ENCODE peak calls at places on chromosomes 5 and 9, in nine cellular contexts. R, C, X, S, D, O, V, N and M are unnamed samples.

GRCh38 chr9:70525553-70525952 is 111.1 kb upstream of the KLF9 start:
- DNase-seq in R (no peak), D (no peak), C (no peak), O (no peak), N (no peak), S (peak; percentile 12), X (no peak), V (no peak), M (no peak)

GRCh38 chr5:144126707-144127106 is 43.8 kb downstream of the YIPF5 start:
- DNase-seq in C (no peak), R (no peak), S (no peak), N (no peak), O (no peak), D (no peak), X (no peak), V (no peak), M (no peak)

GRCh38 chr5:137751869-137752491 is 2.2 kb downstream of the HNRNPA0 start:
- DNase-seq in D (no peak), O (no peak), R (no peak), X (peak; percentile 61), C (no peak), S (peak; percentile 35), V (peak; percentile 40), N (no peak), M (no peak)

GRCh38 chr5:112642885-112643284 is 94.8 kb upstream of the APC start:
- DNase-seq in V (no peak), N (no peak), R (no peak), S (no peak), D (no peak), O (no peak), C (no peak), X (no peak), M (no peak)

GRCh38 chr9:131418143-131419028 is 24.5 kb downstream of the PRRC2B start:
- DNase-seq in R (no peak), N (no peak), C (no peak), S (no peak), O (peak; percentile 78), X (no peak), V (peak; percentile 71), D (peak; percentile 67), M (no peak)

GRCh38 chr9:87529666-87530065 is 32.0 kb downstream of the DAPK1 start:
- DNase-seq in V (no peak), S (no peak), O (no peak), D (peak; percentile 80), R (no peak), X (no peak), N (no peak), C (no peak), M (peak; percentile 63)

GRCh38 chr9:127521919-127522304 is 70.6 kb downstream of the LRSAM1 start:
- DNase-seq in X (no peak), D (peak; percentile 61), C (no peak), R (no peak), N (no peak), S (no peak), V (no peak), O (no peak), M (no peak)

GRCh38 chr9:83920469-83920941 is 727 bp downstream of the KIF27 start:
- DNase-seq in N (no peak), R (no peak), C (no peak), X (peak; percentile 16), O (peak; percentile 71), S (no peak), D (no peak), V (no peak), M (no peak)

GRCh38 chr5:112012112-112012511 is 255.1 kb upstream of the NREP start:
- DNase-seq in D (no peak), R (no peak), X (no peak), S (no peak), N (no peak), O (peak; percentile 18), C (no peak), V (no peak), M (no peak)

GRCh38 chr5:29134418-29134817 is 2059.1 kb upstream of the CDH6 start:
- DNase-seq in R (no peak), S (no peak), C (no peak), O (no peak), N (no peak), V (no peak), D (no peak), X (no peak), M (no peak)

GRCh38 chr5:156594406-156594805 is 255.7 kb upstream of the PPP1R2B start:
- DNase-seq in R (no peak), S (no peak), D (no peak), N (no peak), C (no peak), X (no peak), O (no peak), V (no peak), M (no peak)

GRCh38 chr9:123425261-123425821 is 69.3 kb downstream of the CRB2 start:
- DNase-seq in R (peak; percentile 56), N (no peak), X (no peak), S (no peak), D (peak; percentile 43), C (no peak), O (no peak), V (no peak), M (peak; percentile 53)

GRCh38 chr9:79698988-79699387 is 127.2 kb downstream of the TLE4 start:
- DNase-seq in R (no peak), S (no peak), N (no peak), O (no peak), V (no peak), C (no peak), X (no peak), D (no peak), M (no peak)

GRCh38 chr5:173933901-173934300 is 45.8 kb downstream of the CPEB4 start:
- DNase-seq in V (no peak), N (no peak), C (no peak), O (no peak), S (no peak), R (no peak), D (no peak), X (no peak), M (no peak)

GRCh38 chr5:5419291-5420210 is 2.9 kb upstream of the ICE1 start:
- DNase-seq in D (peak; percentile 72), O (peak; percentile 17), X (peak; percentile 24), N (no peak), S (peak; percentile 96), C (no peak), R (no peak), V (peak; percentile 23), M (peak; percentile 63)

GRCh38 chr5:178078197-178078995 is 34.9 kb upstream of the N4BP3 start:
- DNase-seq in S (peak; percentile 34), N (no peak), R (no peak), O (no peak), C (no peak), X (peak; percentile 71), D (no peak), V (no peak), M (no peak)

GRCh38 chr5:65262590-65263189 is 219.0 kb downstream of the ADAMTS6 start:
- DNase-seq in O (no peak), N (no peak), S (peak; percentile 90), X (peak; percentile 69), R (no peak), D (no peak), C (no peak), V (no peak), M (no peak)

GRCh38 chr9:79579624-79580023 is 7.9 kb downstream of the TLE4 start:
- DNase-seq in N (no peak), D (no peak), R (no peak), X (no peak), O (no peak), V (no peak), C (no peak), S (no peak), M (no peak)

GRCh38 chr5:4185127-4185526 is 589.5 kb downstream of the IRX1 start:
- DNase-seq in R (no peak), C (no peak), N (no peak), S (no peak), D (no peak), O (no peak), V (no peak), X (no peak), M (no peak)

GRCh38 chr9:125262217-125262991 is 778 bp downstream of the GAPVD1 start:
- DNase-seq in D (no peak), N (no peak), V (no peak), O (no peak), R (no peak), S (no peak), C (no peak), X (no peak), M (no peak)

GRCh38 chr9:90073551-90073950 is 468.7 kb downstream of the GADD45G start:
- DNase-seq in O (no peak), X (no peak), R (no peak), N (no peak), V (no peak), D (no peak), C (no peak), S (no peak), M (no peak)

GRCh38 chr5:178413992-178414391 is 176.2 kb downstream of the COL23A1 start:
- DNase-seq in S (no peak), X (no peak), N (no peak), D (peak; percentile 44), C (no peak), O (no peak), V (no peak), R (no peak), M (peak; percentile 65)

GRCh38 chr9:109453210-109453842 is 44.8 kb downstream of the PTPN3 start:
- DNase-seq in S (peak; percentile 91), C (no peak), V (no peak), R (no peak), D (peak; percentile 93), O (peak; percentile 41), N (no peak), X (no peak), M (peak; percentile 38)

GRCh38 chr5:123659495-123659894 is 147.5 kb downstream of the CSNK1G3 start:
- DNase-seq in V (no peak), D (no peak), S (no peak), O (no peak), N (no peak), R (no peak), C (no peak), X (no peak), M (no peak)

GRCh38 chr9:18947772-18948391 is 85.1 kb downstream of the SAXO1 start:
- DNase-seq in D (no peak), N (no peak), X (no peak), R (no peak), S (no peak), V (no peak), O (no peak), C (no peak), M (no peak)

GRCh38 chr9:101711330-101711941 is 27.0 kb downstream of the GRIN3A start:
- DNase-seq in R (no peak), V (peak; percentile 35), D (peak; percentile 66), C (no peak), S (no peak), X (no peak), N (no peak), O (no peak), M (peak; percentile 89)